ENCODE peak calls at places on chromosomes 6 and 20, in ten cellular contexts. One of them, this sample, is unnamed.

GRCh38 chr6:21102624-21103023 is 490.9 kb upstream of the SOX4 start:
- DNase-seq in GM20000: no peak
- DNase-seq in psoas muscle: no peak
- DNase-seq in heart left ventricle: no peak
- DNase-seq in AG10803: no peak
- DNase-seq in nephron progenitor cell: no peak
- DNase-seq in kidney: no peak
- DNase-seq in gastrocnemius medialis: no peak
- DNase-seq in right lobe of liver: no peak
- DNase-seq in HFF-Myc: no peak
- DNase-seq in this sample: no peak

GRCh38 chr6:157859775-157860504 is 36.9 kb downstream of the SNX9 start:
- DNase-seq in GM20000: no peak
- DNase-seq in psoas muscle: no peak
- DNase-seq in heart left ventricle: no peak
- DNase-seq in AG10803: no peak
- DNase-seq in nephron progenitor cell: no peak
- DNase-seq in kidney: no peak
- DNase-seq in gastrocnemius medialis: no peak
- DNase-seq in right lobe of liver: no peak
- DNase-seq in HFF-Myc: no peak
- DNase-seq in this sample: no peak

GRCh38 chr6:39243809-39244208 is 14.5 kb upstream of the KCNK5 start:
- DNase-seq in GM20000: no peak
- DNase-seq in psoas muscle: peak
- DNase-seq in heart left ventricle: no peak
- DNase-seq in AG10803: no peak
- DNase-seq in nephron progenitor cell: no peak
- DNase-seq in kidney: peak
- DNase-seq in gastrocnemius medialis: no peak
- DNase-seq in right lobe of liver: no peak
- DNase-seq in HFF-Myc: no peak
- DNase-seq in this sample: no peak

GRCh38 chr20:41160686-41161085 is 23.3 kb downstream of the PLCG1 start:
- DNase-seq in GM20000: no peak
- DNase-seq in psoas muscle: no peak
- DNase-seq in heart left ventricle: no peak
- DNase-seq in AG10803: no peak
- DNase-seq in nephron progenitor cell: no peak
- DNase-seq in kidney: no peak
- DNase-seq in gastrocnemius medialis: no peak
- DNase-seq in right lobe of liver: no peak
- DNase-seq in HFF-Myc: no peak
- DNase-seq in this sample: no peak

GRCh38 chr6:111743859-111744692 is 129.2 kb downstream of the FYN start:
- DNase-seq in GM20000: no peak
- DNase-seq in psoas muscle: peak
- DNase-seq in heart left ventricle: peak
- DNase-seq in AG10803: peak
- DNase-seq in nephron progenitor cell: no peak
- DNase-seq in kidney: no peak
- DNase-seq in gastrocnemius medialis: peak
- DNase-seq in right lobe of liver: no peak
- DNase-seq in HFF-Myc: no peak
- DNase-seq in this sample: peak

GRCh38 chr6:45445749-45446454 is 68.2 kb upstream of the SUPT3H start:
- DNase-seq in GM20000: no peak
- DNase-seq in psoas muscle: peak
- DNase-seq in heart left ventricle: peak
- DNase-seq in AG10803: peak
- DNase-seq in nephron progenitor cell: no peak
- DNase-seq in kidney: peak
- DNase-seq in gastrocnemius medialis: peak
- DNase-seq in right lobe of liver: peak
- DNase-seq in HFF-Myc: peak
- DNase-seq in this sample: peak

GRCh38 chr20:45372241-45372640 is 5.9 kb downstream of the TP53TG5 start:
- DNase-seq in GM20000: no peak
- DNase-seq in psoas muscle: no peak
- DNase-seq in heart left ventricle: no peak
- DNase-seq in AG10803: no peak
- DNase-seq in nephron progenitor cell: no peak
- DNase-seq in kidney: no peak
- DNase-seq in gastrocnemius medialis: no peak
- DNase-seq in right lobe of liver: no peak
- DNase-seq in HFF-Myc: no peak
- DNase-seq in this sample: no peak

GRCh38 chr6:26064619-26065257 is 22.5 kb upstream of the HFE start:
- DNase-seq in GM20000: no peak
- DNase-seq in psoas muscle: no peak
- DNase-seq in heart left ventricle: no peak
- DNase-seq in AG10803: peak
- DNase-seq in nephron progenitor cell: no peak
- DNase-seq in kidney: no peak
- DNase-seq in gastrocnemius medialis: no peak
- DNase-seq in right lobe of liver: no peak
- DNase-seq in HFF-Myc: no peak
- DNase-seq in this sample: peak

GRCh38 chr6:50278663-50279062 is 228.9 kb upstream of the DEFB112 start:
- DNase-seq in GM20000: no peak
- DNase-seq in psoas muscle: no peak
- DNase-seq in heart left ventricle: no peak
- DNase-seq in AG10803: no peak
- DNase-seq in nephron progenitor cell: no peak
- DNase-seq in kidney: no peak
- DNase-seq in gastrocnemius medialis: no peak
- DNase-seq in right lobe of liver: no peak
- DNase-seq in HFF-Myc: no peak
- DNase-seq in this sample: no peak

GRCh38 chr20:48326868-48327267 is 500.9 kb downstream of the PREX1 start:
- DNase-seq in GM20000: no peak
- DNase-seq in psoas muscle: no peak
- DNase-seq in heart left ventricle: peak
- DNase-seq in AG10803: no peak
- DNase-seq in nephron progenitor cell: no peak
- DNase-seq in kidney: no peak
- DNase-seq in gastrocnemius medialis: no peak
- DNase-seq in right lobe of liver: no peak
- DNase-seq in HFF-Myc: no peak
- DNase-seq in this sample: peak

GRCh38 chr6:131205891-131206290 is 70.6 kb downstream of the AKAP7 start:
- DNase-seq in GM20000: no peak
- DNase-seq in psoas muscle: no peak
- DNase-seq in heart left ventricle: no peak
- DNase-seq in AG10803: no peak
- DNase-seq in nephron progenitor cell: no peak
- DNase-seq in kidney: no peak
- DNase-seq in gastrocnemius medialis: no peak
- DNase-seq in right lobe of liver: no peak
- DNase-seq in HFF-Myc: no peak
- DNase-seq in this sample: no peak
- TF ChIP-seq CTCF in GM20000: no peak
- TF ChIP-seq CTCF in psoas muscle: no peak
- TF ChIP-seq CTCF in heart left ventricle: peak
- TF ChIP-seq CTCF in AG10803: no peak
- TF ChIP-seq CTCF in nephron progenitor cell: no peak
- TF ChIP-seq CTCF in kidney: no peak
- TF ChIP-seq CTCF in gastrocnemius medialis: no peak
- TF ChIP-seq CTCF in right lobe of liver: no peak
- TF ChIP-seq CTCF in HFF-Myc: no peak
- TF ChIP-seq CTCF in this sample: no peak

DNA sequence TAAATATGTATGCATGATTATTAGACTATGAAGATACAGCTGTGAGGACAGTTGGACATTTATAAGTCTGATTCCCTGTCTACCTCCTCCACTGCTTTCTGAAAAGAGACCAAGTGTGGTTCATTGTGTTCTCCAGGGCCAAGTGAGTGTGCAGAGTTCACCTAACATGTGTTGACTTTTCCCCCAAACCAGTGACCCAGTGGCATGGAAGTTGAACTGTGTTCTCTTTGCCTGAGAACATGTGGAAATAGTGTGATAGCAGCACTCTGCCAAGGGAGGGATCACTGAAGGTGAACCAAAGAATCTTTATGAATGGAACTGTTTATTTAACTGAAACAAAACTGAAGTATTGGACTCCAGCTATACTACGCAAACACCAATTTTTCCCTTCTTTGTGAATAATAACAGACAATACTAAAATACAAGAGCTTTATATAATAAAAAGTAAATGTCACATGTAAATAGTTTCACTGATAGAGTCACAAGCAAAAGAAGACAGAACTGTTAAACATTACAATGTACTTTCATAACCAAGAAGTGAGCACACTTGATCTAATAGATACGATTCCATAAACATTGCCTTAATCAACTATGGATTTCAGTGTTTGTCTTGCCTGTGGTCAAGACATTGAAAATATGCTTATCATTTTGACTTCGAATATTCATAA is 200.3 kb upstream of the FUT9 start:
- DNase-seq in GM20000: no peak
- DNase-seq in psoas muscle: no peak
- DNase-seq in heart left ventricle: no peak
- DNase-seq in AG10803: no peak
- DNase-seq in nephron progenitor cell: no peak
- DNase-seq in kidney: no peak
- DNase-seq in gastrocnemius medialis: no peak
- DNase-seq in right lobe of liver: peak
- DNase-seq in HFF-Myc: no peak
- DNase-seq in this sample: no peak
- TF ChIP-seq CTCF in GM20000: no peak
- TF ChIP-seq CTCF in psoas muscle: no peak
- TF ChIP-seq CTCF in heart left ventricle: no peak
- TF ChIP-seq CTCF in AG10803: no peak
- TF ChIP-seq CTCF in nephron progenitor cell: no peak
- TF ChIP-seq CTCF in kidney: no peak
- TF ChIP-seq CTCF in gastrocnemius medialis: no peak
- TF ChIP-seq CTCF in right lobe of liver: no peak
- TF ChIP-seq CTCF in HFF-Myc: no peak
- TF ChIP-seq CTCF in this sample: no peak

GRCh38 chr20:11935754-11936551 is 18.3 kb downstream of the BTBD3 start:
- DNase-seq in GM20000: no peak
- DNase-seq in psoas muscle: no peak
- DNase-seq in heart left ventricle: no peak
- DNase-seq in AG10803: no peak
- DNase-seq in nephron progenitor cell: no peak
- DNase-seq in kidney: no peak
- DNase-seq in gastrocnemius medialis: no peak
- DNase-seq in right lobe of liver: no peak
- DNase-seq in HFF-Myc: no peak
- DNase-seq in this sample: no peak
- TF ChIP-seq CTCF in GM20000: no peak
- TF ChIP-seq CTCF in psoas muscle: no peak
- TF ChIP-seq CTCF in heart left ventricle: no peak
- TF ChIP-seq CTCF in AG10803: no peak
- TF ChIP-seq CTCF in nephron progenitor cell: no peak
- TF ChIP-seq CTCF in kidney: no peak
- TF ChIP-seq CTCF in gastrocnemius medialis: no peak
- TF ChIP-seq CTCF in right lobe of liver: no peak
- TF ChIP-seq CTCF in HFF-Myc: no peak
- TF ChIP-seq CTCF in this sample: no peak

GRCh38 chr6:127515234-127515793 is 3.8 kb downstream of the MTCL3 start:
- DNase-seq in GM20000: peak
- DNase-seq in psoas muscle: no peak
- DNase-seq in heart left ventricle: no peak
- DNase-seq in AG10803: no peak
- DNase-seq in nephron progenitor cell: peak
- DNase-seq in kidney: no peak
- DNase-seq in gastrocnemius medialis: no peak
- DNase-seq in right lobe of liver: no peak
- DNase-seq in HFF-Myc: no peak
- DNase-seq in this sample: peak
- TF ChIP-seq CTCF in GM20000: no peak
- TF ChIP-seq CTCF in psoas muscle: no peak
- TF ChIP-seq CTCF in heart left ventricle: no peak
- TF ChIP-seq CTCF in AG10803: no peak
- TF ChIP-seq CTCF in nephron progenitor cell: no peak
- TF ChIP-seq CTCF in kidney: peak
- TF ChIP-seq CTCF in gastrocnemius medialis: peak
- TF ChIP-seq CTCF in right lobe of liver: no peak
- TF ChIP-seq CTCF in HFF-Myc: no peak
- TF ChIP-seq CTCF in this sample: no peak

GRCh38 chr6:105982761-105983600 is 103.2 kb upstream of the PRDM1 start:
- DNase-seq in GM20000: no peak
- DNase-seq in psoas muscle: no peak
- DNase-seq in heart left ventricle: no peak
- DNase-seq in AG10803: no peak
- DNase-seq in nephron progenitor cell: no peak
- DNase-seq in kidney: no peak
- DNase-seq in gastrocnemius medialis: no peak
- DNase-seq in right lobe of liver: no peak
- DNase-seq in HFF-Myc: no peak
- DNase-seq in this sample: no peak

GRCh38 chr6:105981888-105982358 is 104.2 kb upstream of the PRDM1 start:
- DNase-seq in GM20000: no peak
- DNase-seq in psoas muscle: no peak
- DNase-seq in heart left ventricle: no peak
- DNase-seq in AG10803: no peak
- DNase-seq in nephron progenitor cell: no peak
- DNase-seq in kidney: peak
- DNase-seq in gastrocnemius medialis: no peak
- DNase-seq in right lobe of liver: no peak
- DNase-seq in HFF-Myc: no peak
- DNase-seq in this sample: no peak

GRCh38 chr6:105974981-105975380 is 111.2 kb upstream of the PRDM1 start:
- DNase-seq in GM20000: no peak
- DNase-seq in psoas muscle: no peak
- DNase-seq in heart left ventricle: no peak
- DNase-seq in AG10803: peak
- DNase-seq in nephron progenitor cell: no peak
- DNase-seq in kidney: no peak
- DNase-seq in gastrocnemius medialis: no peak
- DNase-seq in right lobe of liver: no peak
- DNase-seq in HFF-Myc: no peak
- DNase-seq in this sample: no peak

GRCh38 chr6:105981002-105981887 is 104.9 kb upstream of the PRDM1 start:
- DNase-seq in GM20000: peak
- DNase-seq in psoas muscle: no peak
- DNase-seq in heart left ventricle: no peak
- DNase-seq in AG10803: no peak
- DNase-seq in nephron progenitor cell: peak
- DNase-seq in kidney: peak
- DNase-seq in gastrocnemius medialis: no peak
- DNase-seq in right lobe of liver: no peak
- DNase-seq in HFF-Myc: no peak
- DNase-seq in this sample: no peak

GRCh38 chr6:105978113-105978512 is 108.0 kb upstream of the PRDM1 start:
- DNase-seq in GM20000: no peak
- DNase-seq in psoas muscle: no peak
- DNase-seq in heart left ventricle: no peak
- DNase-seq in AG10803: no peak
- DNase-seq in nephron progenitor cell: no peak
- DNase-seq in kidney: no peak
- DNase-seq in gastrocnemius medialis: no peak
- DNase-seq in right lobe of liver: no peak
- DNase-seq in HFF-Myc: no peak
- DNase-seq in this sample: no peak
- TF ChIP-seq CTCF in GM20000: no peak
- TF ChIP-seq CTCF in psoas muscle: no peak
- TF ChIP-seq CTCF in heart left ventricle: no peak
- TF ChIP-seq CTCF in AG10803: no peak
- TF ChIP-seq CTCF in nephron progenitor cell: no peak
- TF ChIP-seq CTCF in kidney: no peak
- TF ChIP-seq CTCF in gastrocnemius medialis: no peak
- TF ChIP-seq CTCF in right lobe of liver: no peak
- TF ChIP-seq CTCF in HFF-Myc: no peak
- TF ChIP-seq CTCF in this sample: no peak

GRCh38 chr6:19322691-19323470 is 514.3 kb upstream of the ID4 start:
- DNase-seq in GM20000: no peak
- DNase-seq in psoas muscle: no peak
- DNase-seq in heart left ventricle: no peak
- DNase-seq in AG10803: peak
- DNase-seq in nephron progenitor cell: no peak
- DNase-seq in kidney: no peak
- DNase-seq in gastrocnemius medialis: no peak
- DNase-seq in right lobe of liver: no peak
- DNase-seq in HFF-Myc: no peak
- DNase-seq in this sample: no peak
- TF ChIP-seq CTCF in GM20000: no peak
- TF ChIP-seq CTCF in psoas muscle: no peak
- TF ChIP-seq CTCF in heart left ventricle: peak
- TF ChIP-seq CTCF in AG10803: peak
- TF ChIP-seq CTCF in nephron progenitor cell: no peak
- TF ChIP-seq CTCF in kidney: no peak
- TF ChIP-seq CTCF in gastrocnemius medialis: no peak
- TF ChIP-seq CTCF in right lobe of liver: no peak
- TF ChIP-seq CTCF in HFF-Myc: no peak
- TF ChIP-seq CTCF in this sample: no peak